ENCODE peak calls at places on chromosome 4, in eight cellular contexts. One of them, this sample, is unnamed. For H3K9me3, the result is how much of the 10 kb centered on the place peaks cover.

GRCh38 chr4:11194431-11194830 is 234.3 kb downstream of the HS3ST1 start:
- DNase-seq in endodermal cell: no peak
- DNase-seq in Peyer's patch: no peak
- DNase-seq in upper lobe of right lung: no peak
- DNase-seq in right atrium auricular region: no peak
- DNase-seq in fibroblast of lung: no peak
- DNase-seq in OCI-LY7: no peak
- DNase-seq in stomach: no peak
- DNase-seq in this sample: no peak

GRCh38 chr4:123340381-123340701 is 56.3 kb upstream of the SPRY1 start:
- DNase-seq in endodermal cell: no peak
- DNase-seq in Peyer's patch: no peak
- DNase-seq in upper lobe of right lung: no peak
- DNase-seq in right atrium auricular region: no peak
- DNase-seq in fibroblast of lung: peak
- DNase-seq in OCI-LY7: no peak
- DNase-seq in stomach: no peak
- DNase-seq in this sample: no peak

GRCh38 chr4:66590488-66591215 is 920.4 kb upstream of the EPHA5 start:
- DNase-seq in endodermal cell: no peak
- DNase-seq in Peyer's patch: no peak
- DNase-seq in upper lobe of right lung: no peak
- DNase-seq in right atrium auricular region: no peak
- DNase-seq in fibroblast of lung: peak
- DNase-seq in OCI-LY7: no peak
- DNase-seq in stomach: no peak
- DNase-seq in this sample: no peak

GRCh38 chr4:39908284-39908683 is 69.4 kb downstream of the PDS5A start:
- DNase-seq in endodermal cell: no peak
- DNase-seq in Peyer's patch: no peak
- DNase-seq in upper lobe of right lung: no peak
- DNase-seq in right atrium auricular region: no peak
- DNase-seq in fibroblast of lung: peak
- DNase-seq in OCI-LY7: no peak
- DNase-seq in stomach: no peak
- DNase-seq in this sample: no peak

GRCh38 chr4:86496094-86497060 is 97.7 kb upstream of the PTPN13 start:
- DNase-seq in endodermal cell: peak
- DNase-seq in Peyer's patch: no peak
- DNase-seq in upper lobe of right lung: no peak
- DNase-seq in right atrium auricular region: no peak
- DNase-seq in fibroblast of lung: peak
- DNase-seq in OCI-LY7: peak
- DNase-seq in stomach: peak
- DNase-seq in this sample: no peak

GRCh38 chr4:15853345-15853744 is 75.2 kb downstream of the CD38 start:
- DNase-seq in endodermal cell: no peak
- DNase-seq in Peyer's patch: no peak
- DNase-seq in upper lobe of right lung: no peak
- DNase-seq in right atrium auricular region: no peak
- DNase-seq in fibroblast of lung: no peak
- DNase-seq in OCI-LY7: no peak
- DNase-seq in stomach: no peak
- DNase-seq in this sample: no peak

GRCh38 chr4:78056265-78057129 is 626 bp upstream of the FRAS1 start:
- DNase-seq in endodermal cell: peak
- DNase-seq in Peyer's patch: peak
- DNase-seq in upper lobe of right lung: peak
- DNase-seq in right atrium auricular region: peak
- DNase-seq in fibroblast of lung: peak
- DNase-seq in OCI-LY7: peak
- DNase-seq in stomach: peak
- DNase-seq in this sample: peak

GRCh38 chr4:100095729-100096595 is 94.3 kb downstream of the DDIT4L start:
- DNase-seq in endodermal cell: peak
- DNase-seq in Peyer's patch: peak
- DNase-seq in upper lobe of right lung: peak
- DNase-seq in right atrium auricular region: peak
- DNase-seq in fibroblast of lung: peak
- DNase-seq in OCI-LY7: peak
- DNase-seq in stomach: peak
- DNase-seq in this sample: no peak

GRCh38 chr4:136009258-136009832 is 1522.9 kb downstream of the PCDH18 start:
- DNase-seq in endodermal cell: peak
- DNase-seq in Peyer's patch: no peak
- DNase-seq in upper lobe of right lung: no peak
- DNase-seq in right atrium auricular region: no peak
- DNase-seq in fibroblast of lung: no peak
- DNase-seq in OCI-LY7: no peak
- DNase-seq in stomach: no peak
- DNase-seq in this sample: no peak

GRCh38 chr4:26860922-26861433 is 337 bp downstream of the STIM2 start:
- DNase-seq in endodermal cell: peak
- DNase-seq in Peyer's patch: peak
- DNase-seq in upper lobe of right lung: peak
- DNase-seq in right atrium auricular region: no peak
- DNase-seq in fibroblast of lung: peak
- DNase-seq in OCI-LY7: peak
- DNase-seq in stomach: peak
- DNase-seq in this sample: peak

GRCh38 chr4:182804131-182804530 is 113.1 kb downstream of the DCTD start:
- DNase-seq in endodermal cell: peak
- DNase-seq in Peyer's patch: no peak
- DNase-seq in upper lobe of right lung: no peak
- DNase-seq in right atrium auricular region: no peak
- DNase-seq in fibroblast of lung: no peak
- DNase-seq in OCI-LY7: no peak
- DNase-seq in stomach: no peak
- DNase-seq in this sample: no peak

GRCh38 chr4:37803348-37803973 is 23.0 kb upstream of the PGM2 start:
- DNase-seq in endodermal cell: no peak
- DNase-seq in Peyer's patch: no peak
- DNase-seq in upper lobe of right lung: no peak
- DNase-seq in right atrium auricular region: no peak
- DNase-seq in fibroblast of lung: peak
- DNase-seq in OCI-LY7: peak
- DNase-seq in stomach: no peak
- DNase-seq in this sample: no peak

GRCh38 chr4:13396161-13396560 is 88.0 kb downstream of the RAB28 start:
- DNase-seq in endodermal cell: no peak
- DNase-seq in Peyer's patch: no peak
- DNase-seq in upper lobe of right lung: no peak
- DNase-seq in right atrium auricular region: no peak
- DNase-seq in fibroblast of lung: no peak
- DNase-seq in OCI-LY7: no peak
- DNase-seq in stomach: no peak
- DNase-seq in this sample: no peak

GRCh38 chr4:183571350-183572076 is 66.7 kb downstream of the ING2 start:
- DNase-seq in endodermal cell: peak
- DNase-seq in Peyer's patch: peak
- DNase-seq in upper lobe of right lung: peak
- DNase-seq in right atrium auricular region: no peak
- DNase-seq in fibroblast of lung: peak
- DNase-seq in OCI-LY7: no peak
- DNase-seq in stomach: peak
- DNase-seq in this sample: no peak

GRCh38 chr4:187893418-187893817 is 102.2 kb upstream of the ZFP42 start:
- DNase-seq in endodermal cell: no peak
- DNase-seq in Peyer's patch: no peak
- DNase-seq in upper lobe of right lung: no peak
- DNase-seq in right atrium auricular region: no peak
- DNase-seq in fibroblast of lung: no peak
- DNase-seq in OCI-LY7: no peak
- DNase-seq in stomach: no peak
- DNase-seq in this sample: no peak

GRCh38 chr4:184787766-184788503 is 37.8 kb downstream of the ACSL1 start:
- DNase-seq in endodermal cell: no peak
- DNase-seq in Peyer's patch: no peak
- DNase-seq in upper lobe of right lung: no peak
- DNase-seq in right atrium auricular region: no peak
- DNase-seq in fibroblast of lung: no peak
- DNase-seq in OCI-LY7: no peak
- DNase-seq in stomach: no peak
- DNase-seq in this sample: no peak

GRCh38 chr4:2944882-2945526 is 18.2 kb downstream of the NOP14 start:
- DNase-seq in endodermal cell: peak
- DNase-seq in Peyer's patch: peak
- DNase-seq in upper lobe of right lung: no peak
- DNase-seq in right atrium auricular region: no peak
- DNase-seq in fibroblast of lung: no peak
- DNase-seq in OCI-LY7: no peak
- DNase-seq in stomach: no peak
- DNase-seq in this sample: peak

GRCh38 chr4:25358515-25359275 is 18.4 kb upstream of the ANAPC4 start:
- DNase-seq in endodermal cell: no peak
- DNase-seq in Peyer's patch: peak
- DNase-seq in upper lobe of right lung: peak
- DNase-seq in right atrium auricular region: no peak
- DNase-seq in fibroblast of lung: no peak
- DNase-seq in OCI-LY7: peak
- DNase-seq in stomach: peak
- DNase-seq in this sample: peak

DNA sequence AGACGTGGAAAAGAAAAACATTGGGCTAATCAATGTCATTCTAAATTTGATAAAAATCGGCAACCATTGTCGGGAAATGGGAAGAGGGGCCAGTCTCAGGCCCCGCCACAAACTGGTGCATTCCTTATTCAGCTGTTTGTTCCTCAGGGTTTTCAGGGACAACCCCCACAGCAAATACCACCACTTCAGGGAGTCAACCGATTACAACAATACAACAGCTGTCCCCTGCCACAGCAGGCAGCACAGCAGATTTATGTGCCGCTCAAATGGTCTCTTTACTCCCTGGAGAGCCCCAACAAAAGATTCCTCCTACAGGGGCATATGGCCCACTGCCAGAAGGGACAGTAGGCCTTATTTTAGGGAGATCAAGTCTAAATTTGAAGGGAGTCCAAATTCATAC is 61.9 kb downstream of the ZNF732 start:
- DNase-seq in endodermal cell: no peak
- DNase-seq in Peyer's patch: no peak
- DNase-seq in upper lobe of right lung: no peak
- DNase-seq in right atrium auricular region: no peak
- DNase-seq in fibroblast of lung: no peak
- DNase-seq in OCI-LY7: no peak
- DNase-seq in stomach: no peak
- DNase-seq in this sample: no peak
- H3K9me3 ChIP-seq in endodermal cell: half or more
- H3K9me3 ChIP-seq in Peyer's patch: under half
- H3K9me3 ChIP-seq in upper lobe of right lung: under half
- H3K9me3 ChIP-seq in right atrium auricular region: under half
- H3K9me3 ChIP-seq in fibroblast of lung: under half
- H3K9me3 ChIP-seq in OCI-LY7: under half
- H3K9me3 ChIP-seq in stomach: under half
- H3K9me3 ChIP-seq in this sample: under half

DNA sequence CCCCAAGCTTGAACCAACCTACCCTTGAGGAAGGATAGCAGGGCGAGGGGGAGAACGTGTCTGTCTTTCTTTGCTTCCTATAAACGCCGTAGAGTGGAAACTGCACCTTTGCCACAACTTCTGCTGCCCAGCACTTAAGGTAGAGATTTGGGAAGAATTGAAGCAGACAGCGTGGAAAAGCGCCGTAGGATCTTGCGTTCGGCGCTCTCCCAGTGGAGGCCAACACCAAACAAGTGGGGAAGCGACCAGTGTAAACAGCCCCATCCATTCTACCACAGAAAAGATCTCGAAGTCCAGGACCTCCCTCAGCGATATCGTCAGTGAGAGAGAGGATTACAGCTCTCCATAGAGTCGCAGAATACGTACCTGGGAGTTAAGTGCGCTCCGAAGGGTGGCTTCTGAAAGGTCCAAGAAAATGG is 3.9 kb upstream of the NKX6-1 start:
- DNase-seq in endodermal cell: peak
- DNase-seq in Peyer's patch: no peak
- DNase-seq in upper lobe of right lung: no peak
- DNase-seq in right atrium auricular region: no peak
- DNase-seq in fibroblast of lung: no peak
- DNase-seq in OCI-LY7: no peak
- DNase-seq in stomach: no peak
- DNase-seq in this sample: no peak
- H3K4me3 ChIP-seq in endodermal cell: no peak
- H3K4me3 ChIP-seq in Peyer's patch: no peak
- H3K4me3 ChIP-seq in upper lobe of right lung: no peak
- H3K4me3 ChIP-seq in right atrium auricular region: no peak
- H3K4me3 ChIP-seq in fibroblast of lung: no peak
- H3K4me3 ChIP-seq in OCI-LY7: no peak
- H3K4me3 ChIP-seq in stomach: no peak
- H3K4me3 ChIP-seq in this sample: no peak

DNA sequence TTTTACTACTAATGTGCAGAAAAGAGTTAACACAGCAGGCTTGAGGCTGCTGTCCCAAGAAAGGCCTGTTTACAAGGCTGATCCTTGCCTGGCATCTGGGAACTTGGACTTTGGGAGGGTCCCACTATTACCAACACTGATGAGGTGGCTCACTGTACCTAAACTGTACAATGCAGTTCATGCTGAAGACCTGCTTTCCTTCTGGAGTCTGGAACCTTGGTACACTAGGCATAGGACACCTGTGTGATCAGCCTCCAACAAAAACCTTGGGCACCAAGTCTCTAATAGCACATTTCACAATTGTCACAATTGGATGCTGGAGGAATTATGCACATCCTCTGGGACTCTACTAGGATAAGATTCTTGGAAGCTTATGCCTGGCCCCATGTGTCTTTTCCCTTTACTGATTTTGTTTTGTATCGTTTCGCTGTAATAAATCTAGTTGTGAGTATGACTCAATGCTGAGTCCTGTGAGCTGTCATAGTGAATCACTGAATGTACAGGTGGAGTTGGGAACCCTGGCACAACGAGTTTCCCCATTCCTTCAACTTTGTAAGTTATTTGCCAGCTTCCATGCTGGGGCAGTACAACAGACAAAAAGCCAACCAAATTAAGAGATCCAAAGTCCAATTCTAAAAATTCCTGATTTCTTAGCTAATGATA is 45.9 kb downstream of the TEC start:
- DNase-seq in endodermal cell: no peak
- DNase-seq in Peyer's patch: no peak
- DNase-seq in upper lobe of right lung: no peak
- DNase-seq in right atrium auricular region: no peak
- DNase-seq in fibroblast of lung: no peak
- DNase-seq in OCI-LY7: no peak
- DNase-seq in stomach: no peak
- DNase-seq in this sample: no peak
- TF ChIP-seq CTCF in endodermal cell: no peak
- TF ChIP-seq CTCF in Peyer's patch: no peak
- TF ChIP-seq CTCF in upper lobe of right lung: no peak
- TF ChIP-seq CTCF in right atrium auricular region: no peak
- TF ChIP-seq CTCF in fibroblast of lung: no peak
- TF ChIP-seq CTCF in OCI-LY7: no peak
- TF ChIP-seq CTCF in stomach: no peak
- TF ChIP-seq CTCF in this sample: no peak

DNA sequence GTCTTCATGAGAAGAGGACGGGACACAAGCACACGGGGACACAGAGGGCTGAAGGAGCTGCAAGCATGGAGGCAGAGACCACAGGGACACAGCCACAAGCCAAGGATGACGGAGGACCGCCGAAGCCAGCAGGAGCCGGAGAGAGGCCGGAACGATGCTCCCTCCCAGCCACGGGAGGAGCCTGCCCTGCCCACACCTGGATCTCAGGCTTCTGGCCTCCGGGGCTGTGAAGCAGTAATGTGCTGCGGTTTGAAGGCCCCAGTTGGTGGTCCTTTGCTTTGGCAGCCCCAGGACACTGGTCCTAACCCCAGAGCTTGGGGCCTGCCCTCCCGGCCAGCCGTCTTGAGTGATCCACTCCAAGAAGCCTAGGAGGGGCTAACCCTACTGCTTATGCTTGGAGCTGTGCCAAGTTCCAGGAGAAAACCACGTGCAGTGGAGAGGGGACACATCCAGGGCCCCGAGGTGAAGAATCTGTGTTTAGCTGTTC is 85.9 kb downstream of the HMX1 start:
- DNase-seq in endodermal cell: no peak
- DNase-seq in Peyer's patch: no peak
- DNase-seq in upper lobe of right lung: no peak
- DNase-seq in right atrium auricular region: no peak
- DNase-seq in fibroblast of lung: no peak
- DNase-seq in OCI-LY7: no peak
- DNase-seq in stomach: no peak
- DNase-seq in this sample: no peak
- H3K9me3 ChIP-seq in endodermal cell: under half
- H3K9me3 ChIP-seq in Peyer's patch: under half
- H3K9me3 ChIP-seq in upper lobe of right lung: under half
- H3K9me3 ChIP-seq in right atrium auricular region: under half
- H3K9me3 ChIP-seq in fibroblast of lung: under half
- H3K9me3 ChIP-seq in OCI-LY7: under half
- H3K9me3 ChIP-seq in stomach: under half
- H3K9me3 ChIP-seq in this sample: under half